ENCODE peak calls at places on chromosome 3, in ten cellular contexts. C, O, D, J, L, X, G, P, B and Q are unnamed samples.

GRCh38 chr3:150005243-150006102 is 34.8 kb upstream of the PFN2 start:
- DNase-seq in J (no peak), D (no peak), O (no peak), C (no peak), B (peak), G (no peak), P (no peak), L (no peak), X (no peak), Q (no peak)

GRCh38 chr3:190073264-190073663 is 47.4 kb downstream of the P3H2 start:
- DNase-seq in P (no peak), C (no peak), G (no peak), O (no peak), J (no peak), X (peak), L (no peak), D (no peak), B (no peak), Q (no peak)

GRCh38 chr3:59908700-59909099 is 858.9 kb upstream of the CFAP20DC start:
- DNase-seq in B (peak), C (no peak), J (no peak), G (no peak), X (no peak), P (no peak), L (no peak), D (no peak), O (no peak), Q (no peak)

GRCh38 chr3:127547761-127548605 is 42.5 kb downstream of the TPRA1 start:
- DNase-seq in P (peak), X (peak), G (peak), L (peak), O (peak), C (no peak), B (peak), D (peak), J (peak), Q (peak)

GRCh38 chr3:175356899-175357324 is 497.8 kb downstream of the NAALADL2 start:
- DNase-seq in X (no peak), G (no peak), P (no peak), B (peak), J (no peak), L (no peak), D (no peak), O (no peak), C (no peak), Q (no peak)

GRCh38 chr3:109257269-109257668 is 59.0 kb downstream of the DPPA2 start:
- DNase-seq in O (no peak), C (no peak), J (no peak), G (no peak), X (no peak), D (peak), B (peak), P (no peak), L (no peak), Q (no peak)

GRCh38 chr3:52685285-52685704 is 418 bp downstream of the PBRM1 start:
- DNase-seq in G (peak), X (peak), D (peak), B (peak), O (peak), J (peak), P (peak), C (peak), L (no peak), Q (peak)

GRCh38 chr3:134605506-134605905 is 45.3 kb downstream of the KY start:
- DNase-seq in B (no peak), G (no peak), D (no peak), P (no peak), O (no peak), J (no peak), X (no peak), C (no peak), L (no peak), Q (no peak)

GRCh38 chr3:114878119-114878839 is 268.8 kb downstream of the ZBTB20 start:
- DNase-seq in O (no peak), L (no peak), C (no peak), P (no peak), J (no peak), B (peak), G (no peak), X (no peak), D (no peak), Q (no peak)